ENCODE peak calls at places on chromosomes 11 and 22, in nine cellular contexts. K is lower lobe of right lung, B is AG04449, P is ovary, W is AG09309, Z is Caco-2, R is brain microvascular endothelial cell, L is right lobe of liver, U is retinal pigment epithelial cell. H is an unnamed sample.

GRCh38 chr11:68127791-68128681 is 6.8 kb upstream of the CHKA start:
- DNase-seq in P (peak), Z (peak), R (no peak), L (peak), W (no peak), U (no peak), K (peak), B (no peak), H (peak)

GRCh38 chr22:36253523-36254490 is 874 bp downstream of the APOL1 start:
- DNase-seq in L (no peak), K (no peak), R (no peak), Z (no peak), W (no peak), U (no peak), P (peak), B (no peak), H (no peak)

GRCh38 chr22:25090225-25090651 is 109.4 kb upstream of the CRYBB3 start:
- DNase-seq in U (no peak), W (no peak), B (no peak), Z (no peak), R (no peak), K (no peak), L (no peak), P (no peak), H (no peak)

GRCh38 chr11:78720281-78720989 is 145.8 kb upstream of the NARS2 start:
- DNase-seq in W (no peak), R (no peak), Z (no peak), P (no peak), B (no peak), L (no peak), U (no peak), K (no peak), H (no peak)

GRCh38 chr11:104041792-104042191 is 5.4 kb downstream of the DDI1 start:
- DNase-seq in W (no peak), B (no peak), R (no peak), K (no peak), P (no peak), U (no peak), L (no peak), Z (no peak), H (no peak)

GRCh38 chr11:43632171-43632570 is 48.4 kb upstream of the HSD17B12 start:
- DNase-seq in L (no peak), W (no peak), Z (no peak), P (no peak), K (no peak), R (no peak), B (no peak), U (no peak), H (peak)

GRCh38 chr11:104965735-104966134 is 2.6 kb downstream of the CASP4 start:
- DNase-seq in L (no peak), B (no peak), Z (no peak), P (no peak), R (no peak), W (no peak), K (no peak), U (no peak), H (no peak)

GRCh38 chr11:8963569-8964323 is 496 bp downstream of the TMEM9B start:
- DNase-seq in K (peak), B (no peak), L (peak), R (no peak), U (peak), P (no peak), W (no peak), Z (peak), H (no peak)

GRCh38 chr11:112033902-112034301 is 8.7 kb downstream of the DLAT start:
- DNase-seq in L (no peak), P (no peak), K (no peak), Z (no peak), W (no peak), B (no peak), U (no peak), R (no peak), H (no peak)

GRCh38 chr11:128497057-128497957 is 90.1 kb downstream of the ETS1 start:
- DNase-seq in L (no peak), W (peak), B (peak), Z (no peak), P (peak), U (peak), R (peak), K (no peak), H (peak)

GRCh38 chr11:12245549-12245986 is 131.8 kb upstream of the PARVA start:
- DNase-seq in L (no peak), U (no peak), Z (no peak), K (no peak), P (no peak), R (no peak), W (no peak), B (no peak), H (no peak)

GRCh38 chr11:68412593-68413475 is 47.7 kb upstream of the PPP6R3 start:
- DNase-seq in K (peak), U (peak), R (no peak), B (peak), W (peak), L (no peak), P (no peak), Z (no peak), H (peak)

GRCh38 chr11:118528511-118528910 is 1.2 kb downstream of the TTC36 start:
- DNase-seq in W (no peak), Z (no peak), R (no peak), L (no peak), K (no peak), B (no peak), U (no peak), P (no peak), H (no peak)

GRCh38 chr22:31244044-31244942 is 32.2 kb downstream of the LIMK2 start:
- DNase-seq in W (no peak), R (peak), K (no peak), Z (peak), P (no peak), U (peak), L (no peak), B (peak), H (peak)

GRCh38 chr11:88535916-88536547 is 198.5 kb upstream of the CTSC start:
- DNase-seq in R (no peak), K (no peak), Z (no peak), B (no peak), L (no peak), P (no peak), W (peak), U (peak), H (peak)

GRCh38 chr11:97657852-97658251 is 1268.0 kb downstream of the JRKL start:
- DNase-seq in K (no peak), R (no peak), U (no peak), Z (no peak), B (no peak), W (no peak), P (no peak), L (no peak), H (no peak)

GRCh38 chr11:129657866-129658557 is 157.6 kb upstream of the TMEM45B start:
- DNase-seq in Z (no peak), K (no peak), R (no peak), P (no peak), U (no peak), B (no peak), L (no peak), W (no peak), H (no peak)

GRCh38 chr22:29816128-29816527 is 21.9 kb downstream of the ASCC2 start:
- DNase-seq in U (no peak), K (no peak), P (peak), Z (no peak), L (peak), B (no peak), W (no peak), R (no peak), H (no peak)

GRCh38 chr22:28629420-28630184 is 50.0 kb downstream of the TTC28 start:
- DNase-seq in R (no peak), K (no peak), B (no peak), L (no peak), U (no peak), P (no peak), W (no peak), Z (no peak), H (no peak)

GRCh38 chr22:20430641-20431519 is 6.7 kb downstream of the SCARF2 start:
- DNase-seq in W (no peak), B (no peak), P (no peak), L (peak), R (no peak), K (peak), U (no peak), Z (peak), H (no peak)

GRCh38 chr22:20576445-20576816 is 69.0 kb downstream of the MED15 start:
- DNase-seq in K (no peak), U (no peak), P (no peak), R (no peak), W (no peak), B (no peak), Z (no peak), L (no peak), H (no peak)

GRCh38 chr22:29704528-29705285 is 15.1 kb upstream of the CABP7 start:
- DNase-seq in P (no peak), Z (no peak), U (no peak), B (no peak), R (peak), W (no peak), K (no peak), L (no peak), H (peak)

GRCh38 chr11:403761-404431 is 9.9 kb downstream of the PKP3 start:
- DNase-seq in R (no peak), B (no peak), U (no peak), L (no peak), Z (no peak), K (peak), W (no peak), P (peak), H (no peak)

GRCh38 chr11:14973621-14974020 is 1.5 kb upstream of the CALCA start:
- DNase-seq in R (no peak), K (no peak), L (peak), W (no peak), U (no peak), P (no peak), B (no peak), Z (no peak), H (peak)

GRCh38 chr11:77411238-77411637 is 62.7 kb downstream of the PAK1 start:
- DNase-seq in W (no peak), Z (no peak), K (peak), L (no peak), R (peak), U (no peak), B (no peak), P (peak), H (peak)

GRCh38 chr11:17979770-17980371 is 33.0 kb downstream of the SERGEF start:
- DNase-seq in K (no peak), W (no peak), U (no peak), R (no peak), Z (peak), P (peak), L (no peak), B (no peak), H (no peak)

GRCh38 chr11:110159491-110159890 is 66.3 kb downstream of the ZC3H12C start:
- DNase-seq in Z (no peak), B (no peak), R (no peak), K (no peak), U (no peak), W (no peak), P (no peak), L (no peak), H (no peak)

GRCh38 chr11:93783767-93784151 is 323 bp upstream of the MED17 start:
- DNase-seq in Z (no peak), W (no peak), P (no peak), L (no peak), R (no peak), K (no peak), B (no peak), U (no peak), H (no peak)

GRCh38 chr22:44246615-44247326 is 66.0 kb downstream of the SHISAL1 start:
- DNase-seq in P (no peak), Z (no peak), K (no peak), U (no peak), B (no peak), W (no peak), L (no peak), R (no peak), H (no peak)

GRCh38 chr22:46514592-46515207 is 22.7 kb downstream of the CELSR1 start:
- DNase-seq in B (no peak), Z (no peak), U (no peak), L (no peak), P (no peak), W (no peak), R (peak), K (no peak), H (peak)

GRCh38 chr11:111986589-111986988 is 38.6 kb upstream of the DLAT start:
- DNase-seq in R (no peak), U (no peak), L (no peak), K (no peak), Z (no peak), P (no peak), W (no peak), B (no peak), H (no peak)

GRCh38 chr11:72782081-72782920 is 11.5 kb downstream of the STARD10 start:
- DNase-seq in Z (peak), K (peak), L (no peak), P (no peak), B (no peak), W (no peak), R (no peak), U (no peak), H (no peak)

GRCh38 chr22:20607157-20607907 is 99.9 kb downstream of the MED15 start:
- DNase-seq in K (peak), B (no peak), U (no peak), Z (no peak), W (no peak), R (no peak), P (no peak), L (no peak), H (no peak)

GRCh38 chr11:64688534-64688982 is 34.4 kb downstream of the NRXN2 start:
- DNase-seq in U (peak), K (peak), P (peak), L (peak), R (peak), W (no peak), Z (peak), B (no peak), H (peak)

GRCh38 chr11:64690235-64690634 is 32.8 kb downstream of the NRXN2 start:
- DNase-seq in K (no peak), Z (no peak), W (no peak), L (no peak), R (no peak), B (no peak), U (no peak), P (no peak), H (no peak)

GRCh38 chr11:64692764-64693331 is 30.1 kb downstream of the NRXN2 start:
- DNase-seq in Z (no peak), K (no peak), L (no peak), B (no peak), R (no peak), U (no peak), P (no peak), W (no peak), H (no peak)

GRCh38 chr11:64694026-64694755 is 28.8 kb downstream of the NRXN2 start:
- DNase-seq in U (no peak), K (no peak), B (no peak), L (no peak), Z (no peak), W (no peak), P (no peak), R (no peak), H (no peak)

DNA sequence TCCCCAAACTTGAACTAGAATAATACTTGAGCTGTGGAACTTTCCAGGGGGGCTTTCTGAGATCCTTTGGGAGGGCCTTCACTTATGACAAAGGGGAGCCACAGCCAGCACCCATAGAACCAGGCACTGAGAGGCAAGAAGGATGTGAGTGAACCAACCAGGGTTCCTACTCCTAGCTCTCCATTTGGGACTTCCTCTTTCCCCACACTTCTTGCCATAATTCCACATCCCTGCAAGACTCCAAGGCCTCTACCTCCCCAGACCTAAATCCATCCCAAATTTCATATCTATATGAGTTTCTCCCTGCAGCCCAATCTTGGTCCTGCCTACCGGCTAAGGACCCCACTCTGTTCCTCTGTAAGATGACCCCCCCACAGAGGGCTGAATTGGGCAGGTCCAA is 31.5 kb downstream of the NRXN2 start:
- DNase-seq in P (no peak), U (no peak), B (no peak), W (no peak), R (no peak), Z (no peak), K (no peak), L (no peak), H (no peak)
- TF ChIP-seq CTCF in P (no peak), U (no peak), B (no peak), W (no peak), R (no peak), Z (no peak), K (no peak), L (no peak), H (no peak)

DNA sequence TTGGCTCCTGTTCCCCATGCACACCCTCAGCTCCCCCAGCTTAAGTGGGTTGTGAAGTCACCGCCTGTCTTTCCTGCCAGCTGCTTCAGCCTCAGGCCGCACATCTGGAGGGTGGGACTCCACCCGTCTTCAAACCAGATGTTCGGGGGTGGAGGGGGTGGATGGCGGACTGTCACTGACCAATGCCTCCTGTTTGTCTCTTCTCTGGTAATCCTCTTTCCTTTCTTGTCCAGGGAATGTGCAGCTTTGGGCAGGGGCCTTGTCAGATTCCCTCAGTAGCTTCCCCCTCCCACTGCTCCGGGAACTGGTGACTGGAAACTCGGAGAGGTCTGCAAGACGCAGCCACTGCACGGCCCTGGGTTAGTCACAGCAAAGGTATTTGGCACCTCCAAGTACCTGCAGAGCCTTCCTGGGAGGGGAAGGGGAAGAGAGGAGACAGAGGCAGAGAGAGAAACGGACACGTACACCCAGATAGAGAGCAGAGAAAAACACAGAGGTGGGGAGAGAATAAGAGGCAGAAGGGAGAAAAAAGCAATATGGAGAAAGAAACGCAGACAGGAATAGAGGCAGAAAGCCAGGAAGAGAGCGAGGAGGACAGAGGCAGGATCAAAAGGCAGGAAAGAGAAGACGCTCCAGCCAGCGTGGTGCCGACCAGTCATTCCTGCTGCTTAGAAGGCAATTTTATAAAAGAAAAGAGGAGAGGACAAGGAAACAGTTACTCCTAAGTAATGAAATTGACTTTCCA is 56.1 kb upstream of the TIMP3 start:
- DNase-seq in W (peak), R (no peak), U (peak), L (no peak), B (no peak), Z (peak), K (no peak), P (no peak), H (peak)
- H3K4me3 ChIP-seq in W (no peak), R (no peak), U (no peak), L (no peak), B (no peak), Z (no peak), K (peak), P (no peak), H (no peak)

GRCh38 chr22:37735054-37735453 is 38.2 kb downstream of the TRIOBP start:
- DNase-seq in U (no peak), R (no peak), K (peak), W (no peak), L (peak), B (no peak), P (peak), Z (peak), H (no peak)
- TF ChIP-seq CTCF in U (peak), R (peak), K (peak), W (peak), L (peak), B (peak), P (no peak), Z (peak), H (peak)

GRCh38 chr22:26168934-26169311 is 339 bp upstream of the SEZ6L start:
- DNase-seq in U (no peak), R (no peak), B (no peak), W (no peak), Z (no peak), K (no peak), L (no peak), P (no peak), H (no peak)

GRCh38 chr22:26170112-26170492 is 840 bp downstream of the SEZ6L start:
- DNase-seq in B (no peak), P (no peak), R (no peak), L (no peak), K (no peak), Z (no peak), U (no peak), W (no peak), H (no peak)

GRCh38 chr22:26169312-26170111 is at the start of gene SEZ6L:
- DNase-seq in L (peak), P (peak), R (no peak), U (no peak), K (peak), Z (no peak), W (no peak), B (no peak), H (no peak)

GRCh38 chr22:26170795-26171194 is 1.5 kb downstream of the SEZ6L start:
- DNase-seq in R (no peak), Z (peak), K (no peak), B (no peak), P (peak), U (no peak), L (no peak), W (no peak), H (no peak)

DNA sequence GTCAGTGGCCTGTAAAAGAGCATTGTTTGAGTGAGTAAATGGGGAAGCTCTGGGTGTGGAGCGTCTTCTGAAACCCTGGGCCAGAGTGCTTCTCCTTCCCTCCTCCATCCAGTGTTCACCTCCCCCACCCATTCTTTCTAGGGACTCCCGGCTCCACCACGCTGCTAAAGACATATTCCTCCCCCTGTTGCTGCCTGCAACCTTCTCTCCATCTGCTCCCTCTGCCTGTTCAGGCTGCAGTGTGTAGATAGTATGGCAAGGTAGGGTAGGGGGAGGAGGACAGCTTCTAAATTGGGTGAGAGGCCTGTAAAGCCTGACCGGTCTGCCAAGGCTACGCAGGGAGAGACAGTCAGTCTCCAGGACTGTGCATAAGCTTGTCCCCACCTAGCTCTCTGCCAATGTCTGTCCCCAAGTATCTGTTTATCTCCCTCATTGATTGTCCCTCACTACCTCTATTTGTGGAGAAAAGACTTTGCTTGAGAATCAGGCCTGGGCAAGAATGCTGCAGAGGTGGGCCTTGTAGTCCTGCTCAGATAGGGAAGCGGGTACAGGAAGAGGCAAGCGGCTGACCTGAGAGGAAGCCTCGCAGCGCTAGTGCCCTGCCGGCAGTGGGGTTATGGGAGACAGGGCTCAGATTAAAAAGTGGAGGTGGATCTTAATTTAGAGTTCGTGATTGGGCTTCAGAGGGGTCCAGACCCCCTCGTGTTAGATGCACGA is 905 bp upstream of the SEZ6L start:
- DNase-seq in P (no peak), K (no peak), R (no peak), U (no peak), L (no peak), Z (no peak), W (no peak), B (no peak), H (no peak)
- H3K4me3 ChIP-seq in P (no peak), K (no peak), R (no peak), U (no peak), L (no peak), Z (no peak), W (no peak), B (no peak), H (no peak)

GRCh38 chr22:32674925-32675825 is 126.3 kb upstream of the TIMP3 start:
- DNase-seq in L (no peak), W (no peak), Z (no peak), R (no peak), U (no peak), K (no peak), P (no peak), B (no peak), H (peak)
- TF ChIP-seq CTCF in L (peak), W (peak), Z (no peak), R (peak), U (peak), K (peak), P (no peak), B (no peak), H (peak)

GRCh38 chr11:108606070-108606469 is 12.5 kb upstream of the EXPH5 start:
- DNase-seq in K (no peak), P (no peak), W (no peak), L (no peak), Z (no peak), U (no peak), B (no peak), R (no peak), H (no peak)
- H3K4me3 ChIP-seq in K (no peak), P (no peak), W (no peak), L (no peak), Z (no peak), U (no peak), B (no peak), R (no peak), H (no peak)